ENCODE peak calls at places on chromosomes 13 and 19, in five cellular contexts. M, T, Y, Z and K are unnamed samples.

GRCh38 chr13:100203696-100204367 is 114.9 kb downstream of the PCCA start:
- DNase-seq in M (no peak), T (no peak), Y (no peak), Z (no peak), K (no peak)

GRCh38 chr13:38394777-38395504 is 45.3 kb downstream of the UFM1 start:
- DNase-seq in M (no peak), T (no peak), Y (no peak), Z (no peak), K (no peak)

GRCh38 chr19:36103040-36103626 is 7.8 kb upstream of the OVOL3 start:
- DNase-seq in M (no peak), T (no peak), Y (no peak), Z (no peak), K (no peak)

GRCh38 chr13:45367358-45367757 is 26.4 kb upstream of the TPT1 start:
- DNase-seq in M (no peak), T (peak; percentile 88), Y (peak; percentile 80), Z (peak; percentile 45), K (no peak)

GRCh38 chr19:42252365-42253244 is 2.3 kb downstream of the ERF start:
- DNase-seq in M (no peak), T (peak; percentile 81), Y (peak; percentile 52), Z (no peak), K (peak; percentile 58)

GRCh38 chr19:50486823-50487515 is 10.3 kb upstream of the GARIN5A start:
- DNase-seq in M (peak; percentile 68), T (peak; percentile 70), Y (peak; percentile 92), Z (no peak), K (no peak)

GRCh38 chr13:32179708-32180107 is 135.5 kb downstream of the ZAR1L start:
- DNase-seq in M (no peak), T (no peak), Y (no peak), Z (no peak), K (no peak)

GRCh38 chr19:14107581-14108461 is 9.7 kb downstream of the PRKACA start:
- DNase-seq in M (no peak), T (no peak), Y (peak; percentile 52), Z (no peak), K (peak; percentile 75)

GRCh38 chr19:7294571-7295212 is 478 bp upstream of the INSR start:
- DNase-seq in M (peak; percentile 69), T (peak; percentile 83), Y (peak; percentile 76), Z (no peak), K (peak; percentile 81)
- H3K27ac ChIP-seq in M (no peak overlapping the region), T (peak overlapping the region; percentile 91), Y (peak overlapping the region; percentile 82), Z (no peak overlapping the region), K (peak overlapping the region; percentile 99)

DNA sequence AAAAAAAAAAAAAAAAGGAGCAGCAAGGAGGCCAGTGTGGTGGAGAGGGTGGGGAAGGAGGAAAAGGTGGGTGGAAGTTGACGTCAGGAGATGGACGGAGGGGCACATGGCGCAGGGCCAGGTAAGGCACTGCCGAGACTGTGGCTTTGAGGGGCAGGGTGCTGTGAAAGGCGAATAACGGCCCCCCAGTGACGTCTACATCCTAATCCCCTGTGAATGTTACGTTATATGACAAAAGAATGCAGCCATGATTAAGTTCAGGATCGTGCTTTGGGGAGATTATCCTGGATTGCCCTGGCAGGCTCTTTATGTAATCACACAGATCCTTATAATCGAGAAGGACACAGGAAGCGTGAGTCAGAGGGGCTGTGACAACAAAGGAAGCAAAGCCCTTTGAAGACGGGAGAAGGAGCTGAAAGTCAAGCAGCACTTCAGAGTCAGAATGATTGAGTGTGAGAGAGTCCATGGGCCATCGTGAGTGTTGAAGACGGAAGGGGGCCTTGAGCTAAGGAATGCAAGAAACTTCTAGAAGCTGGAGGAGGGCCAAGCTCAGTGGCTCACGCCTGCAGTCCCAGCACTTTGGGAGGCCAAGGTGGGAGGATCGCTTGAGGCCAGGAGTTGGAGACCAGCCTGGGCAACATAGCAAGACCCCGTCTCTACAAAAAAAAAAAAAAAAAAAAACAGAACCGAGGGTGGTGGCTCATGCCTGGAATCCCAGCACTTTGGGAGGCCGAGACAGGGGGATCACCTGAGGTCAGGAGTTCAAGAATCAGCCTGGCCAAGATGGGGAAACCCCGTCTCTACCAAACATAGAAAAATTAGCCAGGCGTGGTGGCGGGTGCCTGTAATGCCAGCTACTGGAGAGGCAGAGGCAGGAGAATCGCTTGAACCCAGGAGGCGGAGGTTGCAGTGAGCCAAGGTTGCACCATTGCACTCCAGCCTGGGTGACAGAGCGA is 13.8 kb upstream of the CEACAM16 start:
- DNase-seq in M (peak; percentile 28), T (no peak), Y (peak; percentile 99), Z (peak; percentile 54), K (peak; percentile 40)
- H3K27ac ChIP-seq in M (no peak overlapping the region), T (peak overlapping the region; percentile 75), Y (peak overlapping the region; percentile 87), Z (peak overlapping the region; percentile 82), K (peak overlapping the region; percentile 68)

DNA sequence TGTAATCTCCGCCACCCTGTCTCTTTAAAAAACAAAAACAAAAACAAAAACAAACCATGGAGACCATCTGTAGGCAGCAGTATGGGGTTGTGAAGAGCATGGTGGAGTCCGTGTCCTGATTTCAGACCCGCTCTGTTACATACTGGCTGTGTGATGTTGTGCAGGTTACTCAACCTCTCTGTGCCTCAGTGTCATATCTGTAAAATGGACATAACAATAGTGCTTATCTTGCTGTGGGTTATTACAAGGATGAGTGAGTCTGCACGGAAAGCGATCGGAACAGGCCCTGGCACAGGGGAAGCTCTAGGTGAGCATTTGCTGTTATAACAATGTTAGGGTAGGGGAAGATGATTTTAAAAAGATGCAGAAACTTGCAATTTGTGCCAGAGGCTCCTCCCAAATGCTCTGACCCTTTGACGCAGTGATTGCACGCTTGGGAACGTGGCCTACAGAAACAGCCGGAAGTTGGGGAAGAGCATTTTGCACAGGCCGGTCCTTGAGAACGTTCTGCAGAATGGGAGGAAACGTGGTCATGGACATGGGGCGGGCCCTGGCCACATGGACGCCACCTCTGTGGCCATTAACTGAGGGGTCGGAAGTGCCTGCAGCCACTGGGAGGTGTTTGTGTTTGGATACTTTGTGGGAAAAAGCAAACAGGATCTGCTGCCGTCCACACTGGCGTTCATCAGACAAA is 15.7 kb upstream of the SELENOW start:
- DNase-seq in M (no peak), T (peak; percentile 85), Y (no peak), Z (no peak), K (peak; percentile 67)
- H3K27ac ChIP-seq in M (no peak overlapping the region), T (peak overlapping the region; percentile 76), Y (no peak overlapping the region), Z (no peak overlapping the region), K (no peak overlapping the region)

GRCh38 chr19:7470540-7471305 is 18.1 kb downstream of the PEX11G start:
- DNase-seq in M (no peak), T (no peak), Y (no peak), Z (no peak), K (no peak)
- H3K27ac ChIP-seq in M (no peak overlapping the region), T (no peak overlapping the region), Y (no peak overlapping the region), Z (no peak overlapping the region), K (no peak overlapping the region)